ENCODE peak calls at places on chromosomes 1 and 21, in eight cellular contexts. R is EL; X is ACHN; D is left lung; E is stimulated activated CD4-positive, alpha-beta T cell treated with anti-CD3 and anti-CD28 coated beads, Interleukin-2, amount 100 ng/mL, for 48 hours; U is GM12864; H is heart left ventricle; O is T-helper 9 cell. J is an unnamed sample.

GRCh38 chr1:180925471-180926051 is 12.9 kb downstream of the KIAA1614 start:
- DNase-seq in R (no peak), X (no peak), D (no peak), E (no peak), U (no peak), H (no peak), O (no peak), J (no peak)

GRCh38 chr1:94806451-94806861 is 13.7 kb upstream of the SLC44A3 start:
- DNase-seq in R (peak; percentile 60), X (no peak), D (no peak), E (no peak), U (no peak), H (no peak), O (no peak), J (no peak)

GRCh38 chr1:27689423-27690173 is 17.6 kb upstream of the IFI6 start:
- DNase-seq in R (peak; percentile 81), X (no peak), D (no peak), E (no peak), U (peak; percentile 18), H (no peak), O (no peak), J (no peak)

GRCh38 chr1:40312238-40313205 is 4.6 kb downstream of the COL9A2 start:
- DNase-seq in R (no peak), X (no peak), D (peak; percentile 80), E (no peak), U (peak; percentile 68), H (peak; percentile 37), O (no peak), J (no peak)

GRCh38 chr1:224189561-224189960 is 6.5 kb downstream of the DEGS1 start:
- DNase-seq in R (peak; percentile 38), X (no peak), D (no peak), E (no peak), U (no peak), H (no peak), O (no peak), J (no peak)

GRCh38 chr21:39087238-39087975 is 95.8 kb downstream of the PSMG1 start:
- DNase-seq in R (no peak), X (no peak), D (no peak), E (no peak), U (no peak), H (peak; percentile 91), O (no peak), J (no peak)

GRCh38 chr21:44819283-44820243 is 1.7 kb upstream of the SUMO3 start:
- DNase-seq in R (no peak), X (no peak), D (no peak), E (no peak), U (no peak), H (no peak), O (no peak), J (no peak)

GRCh38 chr1:221174598-221174997 is 295.4 kb downstream of the HLX start:
- DNase-seq in R (no peak), X (no peak), D (no peak), E (no peak), U (no peak), H (peak; percentile 77), O (no peak), J (no peak)

GRCh38 chr1:185063719-185064118 is 18.4 kb downstream of the RNF2 start:
- DNase-seq in R (no peak), X (no peak), D (no peak), E (no peak), U (no peak), H (no peak), O (no peak), J (no peak)

GRCh38 chr1:185735667-185736105 is 1.5 kb downstream of the HMCN1 start:
- DNase-seq in R (peak; percentile 2), X (no peak), D (no peak), E (no peak), U (no peak), H (no peak), O (no peak), J (no peak)

GRCh38 chr1:195495720-195496635 is 1112.3 kb downstream of the KCNT2 start:
- DNase-seq in R (no peak), X (no peak), D (no peak), E (no peak), U (no peak), H (no peak), O (no peak), J (no peak)

GRCh38 chr1:32122141-32122540 is 14.3 kb downstream of the KPNA6 start:
- DNase-seq in R (no peak), X (no peak), D (no peak), E (no peak), U (no peak), H (no peak), O (no peak), J (no peak)

GRCh38 chr1:212628056-212628455 is 19.5 kb downstream of the ATF3 start:
- DNase-seq in R (no peak), X (no peak), D (no peak), E (no peak), U (no peak), H (no peak), O (no peak), J (no peak)

GRCh38 chr21:32562915-32563314 is 22.4 kb downstream of the TCP10L start:
- DNase-seq in R (no peak), X (no peak), D (no peak), E (no peak), U (no peak), H (no peak), O (no peak), J (no peak)

GRCh38 chr21:41529769-41530168 is 21.8 kb upstream of the TMPRSS2 start:
- DNase-seq in R (no peak), X (no peak), D (no peak), E (no peak), U (no peak), H (no peak), O (no peak), J (no peak)

GRCh38 chr1:50458507-50458906 is 35.3 kb upstream of the DMRTA2 start:
- DNase-seq in R (no peak), X (no peak), D (no peak), E (no peak), U (no peak), H (no peak), O (no peak), J (no peak)

GRCh38 chr1:212607206-212607923 is 1.2 kb upstream of the ATF3 start:
- DNase-seq in R (no peak), X (no peak), D (no peak), E (no peak), U (no peak), H (peak; percentile 44), O (peak; percentile 11), J (no peak)

GRCh38 chr1:178633068-178633467 is 92.0 kb upstream of the RALGPS2 start:
- DNase-seq in R (peak; percentile 86), X (peak; percentile 29), D (no peak), E (no peak), U (no peak), H (no peak), O (no peak), J (no peak)

GRCh38 chr1:46131093-46131492 is 1.3 kb downstream of the PIK3R3 start:
- DNase-seq in R (peak; percentile 27), X (peak; percentile 28), D (no peak), E (no peak), U (no peak), H (no peak), O (no peak), J (no peak)

GRCh38 chr1:7994827-7995226 is 31.3 kb downstream of the ERRFI1 start:
- DNase-seq in R (no peak), X (no peak), D (no peak), E (no peak), U (no peak), H (no peak), O (no peak), J (no peak)

GRCh38 chr1:193181985-193182384 is 4.4 kb downstream of the B3GALT2 start:
- DNase-seq in R (peak; percentile 9), X (no peak), D (no peak), E (no peak), U (no peak), H (peak; percentile 42), O (no peak), J (no peak)

GRCh38 chr1:178126261-178126660 is 32.4 kb downstream of the RASAL2 start:
- DNase-seq in R (no peak), X (no peak), D (no peak), E (no peak), U (no peak), H (no peak), O (no peak), J (no peak)

GRCh38 chr1:45473302-45473701 is 17.7 kb downstream of the TESK2 start:
- DNase-seq in R (no peak), X (no peak), D (no peak), E (no peak), U (no peak), H (no peak), O (no peak), J (no peak)

GRCh38 chr21:46059195-46059594 is 38.7 kb upstream of the COL6A2 start:
- DNase-seq in R (no peak), X (no peak), D (no peak), E (no peak), U (no peak), H (no peak), O (no peak), J (no peak)

GRCh38 chr1:17547271-17547670 is 7.8 kb downstream of the ARHGEF10L start:
- DNase-seq in R (no peak), X (no peak), D (no peak), E (no peak), U (no peak), H (no peak), O (no peak), J (no peak)

GRCh38 chr1:154741747-154742495 is 128.2 kb downstream of the KCNN3 start:
- DNase-seq in R (peak; percentile 9), X (no peak), D (no peak), E (no peak), U (no peak), H (no peak), O (no peak), J (no peak)

GRCh38 chr1:147504801-147505303 is 36.4 kb upstream of the BCL9 start:
- DNase-seq in R (peak; percentile 41), X (no peak), D (no peak), E (no peak), U (no peak), H (no peak), O (no peak), J (peak; percentile 41)